ENCODE peak calls at places on chromosomes 16 and 17, in nine cellular contexts. H is H9, A is PC-9, X is hepatocyte, D is left ventricle myocardium inferior, F is tibial nerve, W is adipocyte, C is fibroblast of lung, L is lung. N is an unnamed sample.

GRCh38 chr16:49350265-49351103 is 23.1 kb upstream of the C16orf78 start:
- DNase-seq in H (peak; percentile 73), A (peak; percentile 45), X (peak; percentile 68), D (peak; percentile 52), F (peak; percentile 69), W (peak; percentile 75), C (peak; percentile 22), L (peak; percentile 65), N (no peak)

GRCh38 chr17:82021728-82022309 is 859 bp downstream of the CENPX start:
- DNase-seq in H (no peak), A (peak; percentile 25), X (no peak), D (no peak), F (no peak), W (no peak), C (no peak), L (no peak), N (no peak)

GRCh38 chr16:1534021-1535020 is 855 bp downstream of the TMEM204 start:
- DNase-seq in H (no peak), A (no peak), X (no peak), D (no peak), F (no peak), W (peak; percentile 60), C (no peak), L (no peak), N (no peak)

GRCh38 chr16:66474750-66475199 is 47.7 kb downstream of the BEAN1 start:
- DNase-seq in H (no peak), A (peak; percentile 20), X (no peak), D (no peak), F (no peak), W (no peak), C (no peak), L (no peak), N (peak; percentile 17)

GRCh38 chr16:8849411-8850011 is 19.3 kb downstream of the CARHSP1 start:
- DNase-seq in H (no peak), A (no peak), X (no peak), D (no peak), F (no peak), W (no peak), C (peak; percentile 46), L (no peak), N (no peak)

GRCh38 chr17:77324227-77324626 is 183.5 kb downstream of the SEC14L1 start:
- DNase-seq in H (peak; percentile 24), A (no peak), X (no peak), D (no peak), F (no peak), W (no peak), C (no peak), L (peak; percentile 26), N (no peak)

GRCh38 chr16:27767081-27767480 is 217.1 kb downstream of the KATNIP start:
- DNase-seq in H (no peak), A (no peak), X (no peak), D (no peak), F (no peak), W (no peak), C (no peak), L (no peak), N (no peak)

GRCh38 chr16:11852092-11852809 is 909 bp upstream of the RSL1D1 start:
- DNase-seq in H (no peak), A (no peak), X (peak; percentile 56), D (peak; percentile 18), F (no peak), W (no peak), C (peak; percentile 46), L (no peak), N (no peak)

GRCh38 chr17:72520665-72521303 is 400.0 kb downstream of the SOX9 start:
- DNase-seq in H (no peak), A (no peak), X (no peak), D (no peak), F (no peak), W (no peak), C (no peak), L (no peak), N (no peak)

DNA sequence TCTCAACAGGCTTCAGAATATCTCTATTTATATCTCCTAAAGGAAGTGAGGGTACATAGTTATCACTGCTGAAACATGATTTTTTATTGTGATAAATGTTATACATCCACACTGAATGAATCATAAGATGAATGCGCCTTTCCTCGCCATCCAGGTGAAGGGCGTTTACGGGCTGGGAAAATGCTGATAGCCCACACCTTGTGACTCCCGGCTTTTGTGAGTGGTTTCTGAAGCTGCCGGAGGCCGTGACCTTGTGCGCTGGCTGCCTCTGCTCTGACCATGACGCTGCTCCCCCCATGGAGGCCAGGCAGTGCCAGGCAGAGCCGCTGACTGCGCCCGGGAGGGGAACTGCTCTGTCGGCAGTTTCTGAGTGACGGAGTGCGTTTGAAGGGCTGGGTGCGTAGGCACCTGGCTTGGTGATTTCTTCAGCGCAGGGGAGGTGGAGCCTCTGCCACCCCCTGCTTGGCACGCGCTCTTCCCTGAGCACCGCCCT is 97.2 kb downstream of the RAP1GAP2 start:
- DNase-seq in H (peak; percentile 30), A (peak; percentile 87), X (no peak), D (no peak), F (no peak), W (no peak), C (peak; percentile 27), L (no peak), N (no peak)
- H3K9me3 ChIP-seq in H (no peaks in the 10 kb centered on the region), A (no peaks in the 10 kb centered on the region), X (no peaks in the 10 kb centered on the region), D (no peaks in the 10 kb centered on the region), F (no peaks in the 10 kb centered on the region), W (no peaks in the 10 kb centered on the region), C (no peaks in the 10 kb centered on the region), L (no peaks in the 10 kb centered on the region), N (no peaks in the 10 kb centered on the region)

GRCh38 chr17:30829022-30829421 is 2.7 kb upstream of the ATAD5 start:
- DNase-seq in H (no peak), A (no peak), X (no peak), D (no peak), F (no peak), W (no peak), C (no peak), L (no peak), N (no peak)

GRCh38 chr17:30824356-30825145 is at the start of gene CRLF3:
- DNase-seq in H (peak; percentile 98), A (peak; percentile 91), X (peak; percentile 97), D (peak; percentile 91), F (peak; percentile 60), W (peak; percentile 95), C (peak; percentile 86), L (peak; percentile 88), N (peak; percentile 85)

GRCh38 chr17:30824002-30824355 is 513 bp downstream of the CRLF3 start:
- DNase-seq in H (no peak), A (no peak), X (peak; percentile 22), D (no peak), F (no peak), W (peak; percentile 50), C (peak; percentile 19), L (no peak), N (no peak)

GRCh38 chr17:30823425-30823824 is 1.1 kb downstream of the CRLF3 start:
- DNase-seq in H (no peak), A (no peak), X (no peak), D (no peak), F (no peak), W (no peak), C (no peak), L (no peak), N (no peak)

DNA sequence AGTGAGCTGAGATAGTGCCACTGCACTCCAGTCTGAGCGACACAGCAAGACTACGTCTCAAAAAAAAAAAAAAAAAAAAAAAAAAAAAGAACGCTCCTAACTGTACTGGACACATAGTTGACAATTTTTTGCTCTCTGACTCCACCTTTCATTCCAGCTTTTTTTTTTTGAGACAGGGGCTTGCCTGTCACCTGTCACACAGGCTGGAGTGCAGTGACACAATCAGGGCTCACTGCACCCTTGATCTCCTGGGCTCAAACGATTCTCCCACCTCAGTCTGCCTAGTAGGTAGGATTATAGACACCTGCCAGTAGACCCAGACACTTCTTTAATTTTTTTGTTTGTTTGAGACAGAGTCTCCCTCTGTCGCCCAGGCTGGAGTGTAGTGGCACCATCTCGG is 2.6 kb upstream of the CRLF3 start:
- DNase-seq in H (no peak), A (no peak), X (no peak), D (no peak), F (no peak), W (no peak), C (no peak), L (no peak), N (no peak)
- H3K9me3 ChIP-seq in H (no peaks in the 10 kb centered on the region), A (no peaks in the 10 kb centered on the region), X (no peaks in the 10 kb centered on the region), D (no peaks in the 10 kb centered on the region), F (no peaks in the 10 kb centered on the region), W (no peaks in the 10 kb centered on the region), C (no peaks in the 10 kb centered on the region), L (no peaks in the 10 kb centered on the region), N (no peaks in the 10 kb centered on the region)

GRCh38 chr16:79726902-79727301 is 126.4 kb upstream of the MAF start:
- DNase-seq in H (no peak), A (no peak), X (no peak), D (no peak), F (no peak), W (no peak), C (no peak), L (no peak), N (no peak)

GRCh38 chr16:79728048-79728922 is 127.7 kb upstream of the MAF start:
- DNase-seq in H (no peak), A (no peak), X (no peak), D (no peak), F (no peak), W (no peak), C (no peak), L (no peak), N (no peak)

GRCh38 chr16:79728923-79729240 is 128.3 kb upstream of the MAF start:
- DNase-seq in H (no peak), A (no peak), X (no peak), D (no peak), F (no peak), W (no peak), C (no peak), L (no peak), N (no peak)

GRCh38 chr16:79721186-79721745 is 120.7 kb upstream of the MAF start:
- DNase-seq in H (no peak), A (no peak), X (peak; percentile 50), D (no peak), F (no peak), W (no peak), C (no peak), L (no peak), N (no peak)

DNA sequence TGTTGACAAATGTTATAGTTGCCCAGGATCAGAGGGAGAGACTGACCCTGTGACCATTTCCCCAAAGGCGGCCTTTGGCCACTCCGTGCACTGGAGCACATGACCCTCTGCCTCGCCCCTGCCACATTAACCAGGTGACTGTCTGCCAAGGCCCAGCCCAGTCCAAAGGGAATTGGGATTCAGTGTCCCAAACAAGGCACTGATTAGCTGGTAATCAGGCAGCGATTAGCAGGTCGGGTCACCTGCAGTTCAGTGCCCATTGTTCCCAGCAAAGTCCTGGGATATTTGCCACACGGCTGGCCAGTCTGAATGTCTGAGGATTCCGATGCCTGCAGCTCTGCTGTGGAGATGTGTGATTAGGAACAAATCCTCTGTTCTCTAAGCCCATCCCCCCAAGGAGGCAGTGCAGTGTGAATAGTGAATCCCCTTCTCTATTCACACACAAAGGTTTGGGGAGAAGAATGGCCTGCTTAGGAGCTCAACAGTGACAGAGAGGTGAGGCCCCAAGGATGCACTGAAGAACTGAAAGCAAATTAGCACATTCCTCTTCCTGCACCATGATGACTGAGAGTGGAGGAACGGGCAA is 123.1 kb upstream of the MAF start:
- DNase-seq in H (no peak), A (no peak), X (peak; percentile 74), D (no peak), F (no peak), W (no peak), C (no peak), L (no peak), N (no peak)
- H3K9me3 ChIP-seq in H (no peaks in the 10 kb centered on the region), A (no peaks in the 10 kb centered on the region), X (no peaks in the 10 kb centered on the region), D (no peaks in the 10 kb centered on the region), F (no peaks in the 10 kb centered on the region), W (no peaks in the 10 kb centered on the region), C (no peaks in the 10 kb centered on the region), L (no peaks in the 10 kb centered on the region), N (no peaks in the 10 kb centered on the region)

GRCh38 chr16:35405547-35405946 is 1946.1 kb downstream of the TP53TG3F start:
- DNase-seq in H (no peak), A (no peak), X (no peak), D (no peak), F (no peak), W (no peak), C (no peak), L (no peak), N (no peak)
- H3K9me3 ChIP-seq in H (peaks cover 88% of the 10 kb centered on the region), A (no peaks in the 10 kb centered on the region), X (peaks cover 4% of the 10 kb centered on the region), D (no peaks in the 10 kb centered on the region), F (no peaks in the 10 kb centered on the region), W (peaks cover 11% of the 10 kb centered on the region), C (no peaks in the 10 kb centered on the region), L (no peaks in the 10 kb centered on the region), N (no peaks in the 10 kb centered on the region)